ENCODE peak calls at places on chromosomes 2 and 18, in seven cellular contexts. Y, Q, W, U, F, R and L are unnamed samples.

GRCh38 chr18:27378396-27379094 is 193.4 kb upstream of the CHST9 start:
- DNase-seq in Y (no peak), Q (no peak), W (no peak), U (no peak), F (no peak), R (no peak), L (no peak)

GRCh38 chr2:104976603-104977120 is 61.2 kb upstream of the MRPS9 start:
- DNase-seq in Y (no peak), Q (peak), W (no peak), U (peak), F (no peak), R (no peak), L (no peak)

GRCh38 chr2:185372188-185372587 is 366.4 kb upstream of the FSIP2 start:
- DNase-seq in Y (no peak), Q (no peak), W (no peak), U (no peak), F (no peak), R (no peak), L (no peak)

GRCh38 chr18:6714027-6714426 is 15.5 kb upstream of the ARHGAP28 start:
- DNase-seq in Y (no peak), Q (no peak), W (no peak), U (peak), F (no peak), R (no peak), L (no peak)

GRCh38 chr18:23828426-23828825 is 139.2 kb downstream of the LAMA3 start:
- DNase-seq in Y (peak), Q (no peak), W (no peak), U (no peak), F (no peak), R (no peak), L (peak)

GRCh38 chr2:207167129-207167923 is 1.6 kb upstream of the KLF7 start:
- DNase-seq in Y (peak), Q (no peak), W (no peak), U (no peak), F (no peak), R (no peak), L (peak)

GRCh38 chr2:96264656-96265348 is 995 bp downstream of the TMEM127 start:
- DNase-seq in Y (peak), Q (no peak), W (no peak), U (peak), F (peak), R (no peak), L (no peak)

GRCh38 chr2:21001988-21002813 is 41.7 kb downstream of the APOB start:
- DNase-seq in Y (no peak), Q (no peak), W (no peak), U (no peak), F (no peak), R (no peak), L (no peak)

GRCh38 chr18:59725177-59725576 is 28.0 kb upstream of the CCBE1 start:
- DNase-seq in Y (no peak), Q (no peak), W (no peak), U (no peak), F (no peak), R (no peak), L (no peak)

GRCh38 chr2:129876576-129876975 is 102.9 kb upstream of the RAB6C start:
- DNase-seq in Y (no peak), Q (no peak), W (peak), U (peak), F (no peak), R (no peak), L (peak)

DNA sequence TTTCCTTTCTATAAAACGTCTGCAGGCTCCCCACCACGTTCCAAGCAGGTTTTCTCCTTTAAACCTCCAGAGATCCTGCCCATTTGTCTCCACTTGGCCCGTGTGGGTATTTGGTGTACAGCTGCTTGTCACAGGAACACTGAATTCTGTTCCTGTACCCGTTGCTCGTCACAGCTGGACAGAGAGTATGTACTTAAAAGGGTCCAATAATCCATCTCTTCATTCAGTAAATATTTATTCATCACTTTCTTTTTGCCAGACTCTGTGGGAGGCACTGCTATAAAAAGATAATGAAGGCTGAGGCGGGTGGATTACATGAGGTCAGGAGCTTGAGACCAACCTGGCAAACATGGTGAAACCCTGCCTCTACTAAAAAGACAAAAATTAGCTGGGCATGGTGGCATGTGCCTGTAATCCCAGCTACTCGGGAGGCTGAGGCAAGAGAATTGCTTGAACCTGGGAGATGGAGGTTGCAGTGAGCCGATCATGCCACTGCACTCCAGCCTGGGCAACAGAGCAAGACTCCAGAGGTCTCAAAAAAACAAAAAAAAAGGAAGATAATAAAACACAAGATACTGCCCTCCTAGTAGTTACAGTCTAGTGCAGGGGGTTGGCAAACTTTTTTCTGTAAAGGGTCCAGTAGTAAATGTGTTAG is 310.1 kb upstream of the RAB12 start:
- DNase-seq in Y (no peak), Q (no peak), W (no peak), U (no peak), F (no peak), R (no peak), L (no peak)
- TF ChIP-seq POLR2AphosphoS5 in Y (no peak), Q (no peak), W (peak), U (no peak), F (no peak), R (no peak), L (no peak)

GRCh38 chr2:232545511-232546375 is 4.6 kb downstream of the TIGD1 start:
- DNase-seq in Y (peak), Q (peak), W (no peak), U (no peak), F (no peak), R (no peak), L (no peak)
- TF ChIP-seq POLR2AphosphoS5 in Y (no peak), Q (no peak), W (no peak), U (no peak), F (no peak), R (no peak), L (no peak)

GRCh38 chr2:112662702-112663101 is 17.0 kb downstream of the SLC20A1 start:
- DNase-seq in Y (no peak), Q (no peak), W (no peak), U (no peak), F (no peak), R (no peak), L (no peak)

GRCh38 chr2:112666764-112667122 is 21.0 kb downstream of the SLC20A1 start:
- DNase-seq in Y (no peak), Q (no peak), W (no peak), U (no peak), F (no peak), R (no peak), L (no peak)

GRCh38 chr2:112664689-112665088 is 18.9 kb downstream of the SLC20A1 start:
- DNase-seq in Y (no peak), Q (no peak), W (no peak), U (no peak), F (no peak), R (no peak), L (no peak)

GRCh38 chr2:112661656-112662305 is 16.0 kb downstream of the SLC20A1 start:
- DNase-seq in Y (no peak), Q (no peak), W (no peak), U (no peak), F (no peak), R (no peak), L (no peak)

GRCh38 chr2:112665113-112665780 is 19.5 kb downstream of the SLC20A1 start:
- DNase-seq in Y (no peak), Q (no peak), W (no peak), U (no peak), F (no peak), R (no peak), L (no peak)
- TF ChIP-seq POLR2AphosphoS5 in Y (no peak), Q (no peak), W (no peak), U (no peak), F (no peak), R (peak), L (no peak)

DNA sequence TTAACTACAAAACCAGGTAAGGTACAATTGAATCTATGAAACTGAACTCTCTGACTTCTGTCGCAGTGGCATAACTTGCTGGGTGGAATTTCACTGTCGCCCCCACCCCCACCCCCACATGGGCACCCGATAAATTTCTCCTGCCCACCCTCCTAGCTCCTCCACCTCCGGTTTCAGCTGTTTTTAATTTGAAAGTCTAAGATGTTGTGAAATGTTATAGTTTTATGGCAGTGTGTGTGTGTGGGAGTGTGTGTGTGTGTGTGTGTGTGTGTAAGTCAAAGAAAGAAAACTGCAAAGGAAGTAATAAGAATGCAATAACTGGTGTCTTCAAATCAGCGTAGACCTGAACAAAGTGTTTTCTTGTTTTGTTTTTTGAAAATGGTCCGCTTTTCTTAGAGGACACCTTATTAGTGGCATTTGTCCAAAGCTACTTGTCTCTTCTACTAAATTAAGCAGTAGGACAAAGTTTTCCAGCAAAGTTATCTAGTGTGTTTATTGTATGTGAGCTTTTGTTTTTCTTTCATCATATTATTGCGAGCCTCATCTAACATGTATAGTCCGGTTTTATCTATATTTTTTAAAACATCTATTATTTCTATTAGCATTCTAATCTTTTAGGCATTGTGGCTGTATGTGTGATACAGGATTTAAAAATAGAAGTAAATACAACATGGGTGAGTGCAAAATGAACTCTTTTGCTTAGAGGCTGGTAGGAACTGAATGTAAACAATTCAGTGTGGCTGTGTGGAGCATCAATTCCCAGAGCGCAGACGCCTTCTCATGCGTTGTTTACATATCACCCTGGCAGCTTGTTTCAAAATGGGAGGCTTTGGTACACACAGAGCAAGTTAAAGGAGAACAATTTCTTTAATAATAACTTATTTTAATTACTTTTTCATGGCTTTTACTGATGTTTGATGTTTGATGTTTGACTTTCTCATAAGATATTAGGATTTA is 610 bp downstream of the DTNA start:
- DNase-seq in Y (no peak), Q (no peak), W (no peak), U (no peak), F (no peak), R (no peak), L (no peak)
- TF ChIP-seq POLR2AphosphoS5 in Y (no peak), Q (no peak), W (no peak), U (no peak), F (no peak), R (no peak), L (peak)

GRCh38 chr2:240322991-240323390 is 112.5 kb upstream of the GPC1 start:
- DNase-seq in Y (no peak), Q (no peak), W (no peak), U (no peak), F (no peak), R (no peak), L (no peak)

GRCh38 chr2:240319855-240320560 is 115.5 kb upstream of the GPC1 start:
- DNase-seq in Y (no peak), Q (no peak), W (no peak), U (no peak), F (no peak), R (no peak), L (no peak)

GRCh38 chr2:240322231-240322955 is 113.1 kb upstream of the GPC1 start:
- DNase-seq in Y (no peak), Q (no peak), W (no peak), U (no peak), F (no peak), R (no peak), L (no peak)

GRCh38 chr2:240320561-240321091 is 114.8 kb upstream of the GPC1 start:
- DNase-seq in Y (no peak), Q (no peak), W (no peak), U (no peak), F (no peak), R (no peak), L (no peak)

DNA sequence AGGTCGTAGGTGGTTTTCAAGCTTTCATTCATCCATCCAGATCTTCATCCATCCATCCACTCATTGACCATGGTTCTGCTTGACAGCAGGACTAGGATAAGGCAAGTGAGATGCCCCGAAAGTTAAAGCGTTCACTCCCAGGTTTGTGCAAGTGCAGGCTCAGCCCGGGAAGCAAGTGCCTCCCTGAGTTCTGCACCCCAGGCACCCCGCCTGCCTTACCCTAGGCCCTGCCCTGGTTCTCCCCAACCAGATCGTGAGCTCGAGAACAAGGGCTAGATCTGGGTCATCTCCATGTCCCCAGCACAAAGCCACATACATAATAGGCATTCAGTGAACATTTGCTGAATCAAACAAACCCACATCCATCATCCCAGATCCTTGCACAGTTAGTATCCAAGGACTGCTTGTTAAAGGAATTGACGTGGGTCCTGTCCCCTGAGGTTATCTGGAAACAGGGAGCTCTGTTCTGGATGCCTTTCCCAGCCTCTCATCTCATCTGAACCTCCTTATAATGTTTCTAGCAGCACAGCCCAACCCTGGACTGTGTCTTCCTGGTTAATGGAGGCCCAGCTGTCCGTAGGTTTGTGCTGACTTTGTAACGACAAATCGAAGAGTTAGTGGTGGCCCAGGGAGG is 116.1 kb upstream of the GPC1 start:
- DNase-seq in Y (no peak), Q (no peak), W (no peak), U (no peak), F (no peak), R (no peak), L (no peak)
- TF ChIP-seq POLR2AphosphoS5 in Y (no peak), Q (no peak), W (no peak), U (no peak), F (no peak), R (no peak), L (no peak)